ENCODE peak calls at places on chromosomes 13 and 19, in eight cellular contexts. U is colonic mucosa, L is mucosa of descending colon, S is AG04449, Y is GM23338, G is Panc1, A is mesothelial cell of epicardium, N is GM10248. D is an unnamed sample.
A peak's percentile ranks its signal among the peaks of the same experiment; 100 is the strongest.

GRCh38 chr19:43779820-43780219 is 953 bp downstream of the KCNN4 start:
- DNase-seq in G (no peak), Y (no peak), A (no peak), L (no peak), U (peak; percentile 71), N (peak; percentile 72), S (no peak), D (peak; percentile 59)

GRCh38 chr19:39430675-39431593 is 4.8 kb downstream of the RPS16 start:
- DNase-seq in S (no peak), L (no peak), N (peak; percentile 65), G (peak; percentile 100), U (peak; percentile 20), A (no peak), Y (peak; percentile 74), D (peak; percentile 87)

GRCh38 chr19:4518345-4519171 is at the start of gene PLIN4:
- DNase-seq in U (no peak), N (no peak), Y (peak; percentile 53), A (no peak), G (no peak), S (no peak), L (peak; percentile 43), D (no peak)

GRCh38 chr19:51327066-51327985 is 14.6 kb downstream of the VSIG10L start:
- DNase-seq in A (no peak), U (peak; percentile 61), Y (peak; percentile 92), L (peak; percentile 53), N (peak; percentile 84), S (no peak), G (no peak), D (peak; percentile 70)

GRCh38 chr19:7104783-7105447 is 35.4 kb downstream of the ZNF557 start:
- DNase-seq in U (no peak), N (no peak), S (no peak), A (no peak), G (no peak), Y (no peak), L (no peak), D (no peak)

GRCh38 chr13:46571189-46571901 is 18.4 kb downstream of the LRCH1 start:
- DNase-seq in Y (no peak), A (no peak), G (no peak), U (no peak), N (peak; percentile 34), L (no peak), S (no peak), D (no peak)

GRCh38 chr19:3381701-3382372 is 15.5 kb downstream of the NFIC start:
- DNase-seq in Y (no peak), L (no peak), G (no peak), A (no peak), N (no peak), S (no peak), U (no peak), D (no peak)

GRCh38 chr19:18437481-18438330 is at the start of gene ISYNA1:
- DNase-seq in G (no peak), L (peak; percentile 73), U (peak; percentile 61), N (peak; percentile 72), S (no peak), Y (peak; percentile 79), A (no peak), D (peak; percentile 45)

GRCh38 chr13:35957174-35957867 is 173.9 kb downstream of the DCLK1 start:
- DNase-seq in L (no peak), Y (no peak), G (no peak), N (no peak), U (no peak), A (no peak), S (no peak), D (no peak)

GRCh38 chr19:56106993-56107392 is 14.1 kb downstream of the ZNF787 start:
- DNase-seq in L (no peak), N (no peak), S (no peak), A (no peak), G (no peak), U (no peak), Y (no peak), D (no peak)

GRCh38 chr13:99688776-99689175 is 187.5 kb downstream of the TM9SF2 start:
- DNase-seq in L (no peak), G (no peak), S (no peak), A (no peak), U (no peak), N (no peak), Y (no peak), D (no peak)

GRCh38 chr13:50580684-50581305 is 262.7 kb downstream of the DLEU7 start:
- DNase-seq in A (no peak), G (no peak), S (peak; percentile 70), L (no peak), Y (no peak), N (no peak), U (no peak), D (no peak)

GRCh38 chr19:8826371-8826770 is 5.7 kb downstream of the ZNF558 start:
- DNase-seq in S (no peak), A (no peak), Y (peak; percentile 5), G (no peak), N (no peak), U (no peak), L (no peak), D (peak; percentile 4)

GRCh38 chr13:105773887-105774538 is 761.4 kb downstream of the EFNB2 start:
- DNase-seq in L (no peak), G (no peak), A (no peak), U (no peak), N (no peak), Y (no peak), S (peak; percentile 21), D (peak; percentile 4)

GRCh38 chr19:54873990-54874389 is at the start of gene FCAR:
- DNase-seq in Y (no peak), N (no peak), G (no peak), L (no peak), S (no peak), U (no peak), A (no peak), D (no peak)

GRCh38 chr13:63481334-63481733 is 2065.7 kb upstream of the PCDH20 start:
- DNase-seq in U (no peak), G (no peak), N (no peak), A (no peak), S (peak; percentile 2), L (no peak), Y (no peak), D (no peak)

GRCh38 chr13:81031996-81032395 is 691.1 kb upstream of the SPRY2 start:
- DNase-seq in L (no peak), Y (no peak), U (no peak), N (no peak), A (no peak), G (no peak), S (no peak), D (no peak)

GRCh38 chr13:77979721-77980377 is 61.2 kb upstream of the EDNRB start:
- DNase-seq in G (no peak), N (no peak), L (no peak), S (no peak), A (no peak), Y (no peak), U (no peak), D (no peak)

GRCh38 chr19:23440791-23441190 is 45.5 kb upstream of the ZNF91 start:
- DNase-seq in N (no peak), Y (peak; percentile 76), G (no peak), L (no peak), S (no peak), A (no peak), U (no peak), D (peak; percentile 11)
- TF ChIP-seq CTCF in N (no peak), Y (peak; percentile 58), G (peak; percentile 56), L (no peak), S (peak; percentile 12), A (peak; percentile 26), U (no peak), D (peak; percentile 54)

GRCh38 chr19:45038931-45039893 is at the start of gene CLASRP:
- DNase-seq in U (peak; percentile 93), G (no peak), L (peak; percentile 94), S (peak; percentile 36), A (peak; percentile 87), N (peak; percentile 93), Y (peak; percentile 96), D (peak; percentile 96)
- TF ChIP-seq CTCF in U (no peak), G (no peak), L (no peak), S (no peak), A (no peak), N (no peak), Y (no peak), D (no peak)

DNA sequence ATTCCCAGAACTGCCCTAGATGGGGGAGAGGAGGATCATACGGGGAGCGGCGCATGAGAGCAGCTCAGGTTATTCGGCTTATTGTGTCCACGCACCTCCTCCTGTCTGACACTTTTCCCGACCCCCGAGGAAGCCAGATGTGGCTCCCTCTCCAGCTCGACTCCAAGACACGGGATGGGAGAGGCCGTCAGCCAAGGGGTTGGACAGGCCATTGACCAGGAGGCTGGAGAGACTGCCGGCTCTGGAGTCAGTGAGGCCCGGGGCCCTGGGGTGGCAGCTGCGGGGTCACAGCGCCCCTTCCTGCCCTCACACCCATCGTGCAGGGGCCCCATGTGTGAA is 2.9 kb downstream of the DMKN start:
- DNase-seq in U (no peak), N (no peak), G (no peak), A (no peak), S (no peak), Y (no peak), L (no peak), D (no peak)
- TF ChIP-seq CTCF in U (no peak), N (no peak), G (no peak), A (peak; percentile 53), S (no peak), Y (no peak), L (no peak), D (no peak)

GRCh38 chr19:48418317-48419064 is 25.0 kb downstream of the GRIN2D start:
- DNase-seq in U (no peak), Y (peak; percentile 60), S (no peak), L (no peak), A (no peak), G (no peak), N (no peak), D (no peak)
- TF ChIP-seq CTCF in U (no peak), Y (peak; percentile 33), S (peak; percentile 24), L (no peak), A (no peak), G (no peak), N (no peak), D (no peak)

DNA sequence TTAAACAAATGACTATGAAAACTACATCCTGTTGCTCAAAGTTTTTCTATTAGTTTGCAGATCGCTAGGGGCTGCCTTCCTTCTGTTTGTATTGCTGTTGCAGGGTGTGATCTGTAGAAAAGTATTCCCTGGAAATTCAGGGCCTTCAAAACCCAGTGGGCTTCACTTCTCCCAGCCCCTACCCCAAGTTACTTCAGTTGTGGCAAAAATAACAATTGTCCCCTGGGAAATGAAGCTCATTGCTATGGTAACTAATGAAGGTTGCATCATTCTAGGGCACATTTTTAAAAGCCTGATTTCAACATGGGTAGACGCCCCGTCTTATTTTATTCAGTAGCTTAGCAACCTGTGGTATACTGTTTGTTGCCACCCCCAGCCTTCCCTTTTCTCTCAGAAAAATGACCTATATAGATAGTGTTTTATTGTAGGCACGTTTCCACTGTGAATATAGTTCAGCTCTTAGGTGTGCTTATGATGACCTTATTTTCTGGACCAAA is 60.9 kb downstream of the WDFY2 start:
- DNase-seq in A (no peak), S (no peak), N (peak; percentile 23), L (no peak), Y (peak; percentile 65), G (no peak), U (no peak), D (no peak)
- TF ChIP-seq CTCF in A (no peak), S (no peak), N (no peak), L (no peak), Y (no peak), G (no peak), U (no peak), D (no peak)

GRCh38 chr13:49214917-49215376 is 5.2 kb upstream of the MLNR start:
- DNase-seq in L (peak; percentile 52), U (peak; percentile 67), A (no peak), S (no peak), Y (peak; percentile 72), N (peak; percentile 39), G (no peak), D (peak; percentile 26)
- TF ChIP-seq CTCF in L (no peak), U (no peak), A (no peak), S (no peak), Y (peak; percentile 44), N (peak; percentile 11), G (no peak), D (no peak)